ENCODE peak calls at places on chromosomes 5 and 9, in four cellular contexts. C is right atrium auricular region, J is OCI-LY7, W is PC-9. R is an unnamed sample.

GRCh38 chr9:98477884-98478283 is 222.4 kb upstream of the TBC1D2 start:
- DNase-seq in C (no peak), J (no peak), W (no peak), R (no peak)

GRCh38 chr9:20012232-20012631 is 223.4 kb upstream of the SLC24A2 start:
- DNase-seq in C (no peak), J (no peak), W (no peak), R (no peak)

GRCh38 chr5:158484968-158485367 is 614.7 kb downstream of the EBF1 start:
- DNase-seq in C (peak), J (no peak), W (no peak), R (no peak)

GRCh38 chr5:112935675-112936074 is 13.6 kb upstream of the REEP5 start:
- DNase-seq in C (no peak), J (no peak), W (no peak), R (no peak)

GRCh38 chr5:37836173-37837100 is 3.4 kb downstream of the GDNF start:
- DNase-seq in C (no peak), J (no peak), W (no peak), R (no peak)

GRCh38 chr5:172725785-172726184 is 45.2 kb downstream of the DUSP1 start:
- DNase-seq in C (no peak), J (no peak), W (no peak), R (no peak)

GRCh38 chr9:91807640-91808246 is 142.3 kb downstream of the ROR2 start:
- DNase-seq in C (no peak), J (no peak), W (no peak), R (no peak)

GRCh38 chr5:100623719-100624118 is 88.5 kb downstream of the FAM174A start:
- DNase-seq in C (no peak), J (peak), W (no peak), R (no peak)

GRCh38 chr9:93267091-93267541 is 83.2 kb downstream of the WNK2 start:
- DNase-seq in C (peak), J (no peak), W (no peak), R (no peak)

GRCh38 chr9:8287970-8288369 is 488.4 kb upstream of the DMAC1 start:
- DNase-seq in C (no peak), J (no peak), W (no peak), R (no peak)

GRCh38 chr9:72041775-72042194 is 18.6 kb downstream of the C9orf57 start:
- DNase-seq in C (peak), J (no peak), W (peak), R (peak)

GRCh38 chr9:134585746-134586706 is 55.6 kb upstream of the COL5A1 start:
- DNase-seq in C (peak), J (no peak), W (peak), R (peak)

GRCh38 chr9:72038890-72039410 is 21.5 kb downstream of the C9orf57 start:
- DNase-seq in C (peak), J (peak), W (peak), R (peak)

GRCh38 chr9:107367727-107368502 is 84.8 kb downstream of the RAD23B start:
- DNase-seq in C (no peak), J (no peak), W (no peak), R (no peak)

GRCh38 chr9:35688558-35689350 is 971 bp downstream of the TPM2 start:
- DNase-seq in C (no peak), J (no peak), W (no peak), R (no peak)

GRCh38 chr5:179792612-179793469 is 945 bp upstream of the LTC4S start:
- DNase-seq in C (no peak), J (no peak), W (no peak), R (no peak)

GRCh38 chr5:14659821-14660607 is 4.5 kb upstream of the OTULIN start:
- DNase-seq in C (no peak), J (no peak), W (no peak), R (no peak)

GRCh38 chr5:65334077-65334476 is 147.6 kb downstream of the ADAMTS6 start:
- DNase-seq in C (no peak), J (no peak), W (peak), R (peak)

GRCh38 chr5:171863928-171864327 is 78.3 kb downstream of the SMIM23 start:
- DNase-seq in C (no peak), J (no peak), W (no peak), R (no peak)

GRCh38 chr5:43313854-43314457 is 744 bp upstream of the HMGCS1 start:
- DNase-seq in C (no peak), J (no peak), W (peak), R (no peak)

GRCh38 chr9:130239363-130239695 is 26.2 kb upstream of the HMCN2 start:
- DNase-seq in C (no peak), J (no peak), W (no peak), R (no peak)

GRCh38 chr5:92527311-92528078 is 1053.5 kb downstream of the NR2F1-AS1 start:
- DNase-seq in C (no peak), J (no peak), W (no peak), R (no peak)

GRCh38 chr9:87725900-87726709 is at the start of gene CTSL:
- DNase-seq in C (peak), J (no peak), W (peak), R (peak)

GRCh38 chr5:58459276-58459859 is 518 bp downstream of the PLK2 start:
- DNase-seq in C (no peak), J (no peak), W (peak), R (no peak)

GRCh38 chr5:166027582-166027981 is 2263.9 kb upstream of the WWC1 start:
- DNase-seq in C (no peak), J (no peak), W (no peak), R (no peak)
- H3K27ac ChIP-seq in C (no peak), J (no peak), W (no peak), R (no peak)

GRCh38 chr9:77866882-77867281 is 164.7 kb downstream of the GNAQ start:
- DNase-seq in C (no peak), J (no peak), W (no peak), R (no peak)

GRCh38 chr9:77865385-77865784 is 166.2 kb downstream of the GNAQ start:
- DNase-seq in C (no peak), J (no peak), W (no peak), R (no peak)

GRCh38 chr9:77864096-77864889 is 167.3 kb downstream of the GNAQ start:
- DNase-seq in C (no peak), J (peak), W (no peak), R (no peak)
- TF ChIP-seq CTCF in C (no peak), J (no peak), W (no peak), R (no peak)

DNA sequence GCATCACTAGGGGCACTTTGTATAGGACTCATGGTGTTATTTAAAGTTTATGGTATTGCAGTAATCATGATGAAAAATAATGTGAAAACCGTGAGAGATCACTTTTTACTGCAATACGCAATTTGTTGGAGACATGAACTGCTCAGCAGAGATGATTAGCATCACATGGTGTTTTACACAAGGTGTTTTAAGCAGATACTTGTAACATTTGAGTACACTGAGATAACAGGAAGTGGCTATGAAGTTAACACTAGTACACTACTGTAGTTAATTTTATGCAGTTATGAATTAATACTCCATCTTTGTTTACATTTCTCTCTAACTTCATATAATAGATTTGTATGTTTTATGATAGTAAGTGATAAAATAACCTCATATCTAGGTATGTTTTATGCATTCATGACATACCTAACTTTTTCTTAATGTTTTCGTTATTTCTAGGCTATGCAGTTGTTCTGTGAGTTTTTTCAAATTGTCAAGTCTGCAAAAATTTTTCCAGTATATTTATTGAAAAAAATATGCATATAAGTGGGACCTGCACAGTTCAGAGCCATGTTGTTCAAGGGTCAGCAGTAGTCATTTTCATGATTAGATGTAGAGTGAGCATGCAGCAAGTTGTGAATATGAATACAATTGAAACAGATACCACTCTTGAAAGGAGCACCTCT is 13.0 kb downstream of the SUB1 start:
- DNase-seq in C (no peak), J (no peak), W (no peak), R (no peak)
- H3K27ac ChIP-seq in C (no peak), J (no peak), W (no peak), R (no peak)

DNA sequence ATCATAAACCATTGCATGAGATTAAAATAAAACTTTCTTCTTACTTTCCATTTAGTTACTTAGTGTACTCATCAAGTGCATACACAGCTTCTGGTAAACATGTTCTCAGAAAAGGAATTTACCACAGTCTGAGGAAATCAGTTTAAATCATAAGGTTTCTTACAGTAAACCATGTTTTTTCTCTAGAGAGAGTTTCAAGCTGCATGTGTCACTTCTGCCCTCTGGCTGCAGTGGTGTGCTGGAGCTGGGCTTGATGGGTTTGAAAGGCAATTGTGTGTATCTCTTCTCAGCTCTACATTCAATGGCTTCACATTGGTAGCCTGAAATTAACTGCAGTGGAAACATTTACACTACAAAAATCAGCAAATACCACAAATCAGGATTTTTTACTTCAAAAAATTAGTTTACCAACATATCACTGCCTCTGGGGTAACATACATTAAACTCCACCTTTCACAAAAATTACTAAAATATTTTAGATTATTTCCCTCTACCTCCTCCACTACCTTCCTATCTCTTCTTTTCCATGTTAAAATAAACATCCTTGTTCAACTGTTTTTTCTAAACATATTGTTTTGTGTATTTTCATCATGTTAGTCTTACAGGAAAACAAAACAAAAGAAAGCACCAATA is 414.3 kb downstream of the ANXA1 start:
- DNase-seq in C (no peak), J (no peak), W (peak), R (no peak)
- TF ChIP-seq CTCF in C (peak), J (peak), W (peak), R (no peak)

GRCh38 chr9:14238518-14238917 is 75.4 kb downstream of the NFIB start:
- DNase-seq in C (no peak), J (no peak), W (peak), R (no peak)
- H3K27ac ChIP-seq in C (peak), J (no peak), W (peak), R (peak)

DNA sequence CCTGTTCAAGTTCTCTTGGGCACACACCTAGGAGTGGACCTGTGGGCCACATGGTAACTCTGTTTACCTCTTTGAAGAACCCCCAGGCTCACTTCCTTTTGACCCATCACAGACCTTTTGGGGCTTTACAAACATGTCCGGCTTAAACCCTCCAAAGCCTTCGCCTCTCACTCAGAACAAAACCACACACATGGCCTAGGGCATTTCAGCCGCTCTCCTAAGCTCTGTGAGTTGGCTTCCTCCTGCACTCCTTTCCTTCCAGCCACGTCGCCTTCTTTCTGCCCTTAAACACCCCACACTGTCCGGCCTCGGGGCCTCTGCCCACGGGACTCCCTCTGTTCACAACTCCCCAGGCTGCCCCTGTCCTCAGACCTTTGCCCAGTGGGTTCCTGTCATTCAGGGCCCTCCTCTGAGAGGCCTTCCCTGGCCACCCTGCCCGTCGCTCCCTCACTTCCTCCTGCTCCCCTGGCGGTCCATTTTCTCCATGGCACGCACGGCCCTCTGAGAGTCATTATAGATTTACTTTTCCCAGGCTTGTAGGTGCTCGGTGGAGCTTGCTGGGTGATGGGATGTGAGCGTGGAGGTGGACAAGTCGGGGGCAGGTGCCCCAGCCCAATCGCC is 1.9 kb downstream of the DOK3 start:
- DNase-seq in C (no peak), J (peak), W (no peak), R (no peak)
- TF ChIP-seq CTCF in C (no peak), J (peak), W (no peak), R (no peak)

DNA sequence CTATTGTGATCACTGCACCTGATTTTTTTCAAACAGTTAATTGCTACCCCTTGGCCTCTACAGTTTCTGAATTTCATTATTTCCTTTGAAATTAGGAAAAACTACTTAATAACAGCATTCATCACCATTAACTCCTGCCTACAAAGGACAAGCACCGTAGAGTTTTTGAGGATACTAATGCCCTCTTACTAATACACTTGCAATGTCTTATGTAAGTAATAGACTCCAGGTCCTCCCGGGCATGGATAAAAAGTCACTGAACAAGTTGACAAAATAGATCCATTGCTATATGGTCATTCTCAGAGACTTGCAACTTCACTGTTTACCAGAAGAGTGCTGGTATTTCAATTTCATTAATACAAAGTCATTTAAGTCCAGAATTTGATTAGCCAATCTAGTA is 1172.5 kb downstream of the CDH12 start:
- DNase-seq in C (no peak), J (no peak), W (no peak), R (no peak)
- H3K27ac ChIP-seq in C (no peak), J (no peak), W (peak), R (no peak)

GRCh38 chr5:167587768-167588167 is 703.7 kb upstream of the WWC1 start:
- DNase-seq in C (no peak), J (no peak), W (peak), R (no peak)
- TF ChIP-seq CTCF in C (peak), J (no peak), W (peak), R (no peak)

R was measured in lung.